ENCODE peak calls at places on chromosomes 13 and 19, in seven cellular contexts. I, S, C, T, Y, R and E are unnamed samples. For H3K36me3, the result is how much of the 10 kb centered on the place peaks cover.

GRCh38 chr19:46812898-46813569 is 24.6 kb upstream of the SLC1A5 start:
- DNase-seq in I (peak), S (peak), C (no peak), T (no peak), Y (no peak), R (no peak), E (no peak)

GRCh38 chr19:48591021-48591420 is 15.5 kb upstream of the SPACA4 start:
- DNase-seq in I (no peak), S (no peak), C (no peak), T (no peak), Y (peak), R (no peak), E (no peak)

GRCh38 chr13:31168736-31169135 is 7.0 kb upstream of the HSPH1 start:
- DNase-seq in I (no peak), S (no peak), C (no peak), T (no peak), Y (no peak), R (no peak), E (no peak)

GRCh38 chr19:8468124-8468523 is 23.3 kb downstream of the HNRNPM start:
- DNase-seq in I (no peak), S (no peak), C (no peak), T (no peak), Y (no peak), R (no peak), E (no peak)

GRCh38 chr19:344625-345319 is at the start of gene MIER2:
- DNase-seq in I (peak), S (peak), C (peak), T (peak), Y (peak), R (peak), E (peak)

GRCh38 chr13:73325351-73326214 is 266.8 kb downstream of the KLF5 start:
- DNase-seq in I (no peak), S (no peak), C (no peak), T (no peak), Y (no peak), R (no peak), E (no peak)

GRCh38 chr13:111846396-111847174 is 220.4 kb upstream of the SOX1 start:
- DNase-seq in I (no peak), S (no peak), C (no peak), T (no peak), Y (peak), R (no peak), E (no peak)

GRCh38 chr13:45122941-45123340 is 2.6 kb downstream of the GTF2F2 start:
- DNase-seq in I (no peak), S (no peak), C (no peak), T (no peak), Y (no peak), R (no peak), E (no peak)

GRCh38 chr19:351976-352625 is 7.5 kb upstream of the MIER2 start:
- DNase-seq in I (no peak), S (no peak), C (no peak), T (no peak), Y (no peak), R (no peak), E (no peak)

DNA sequence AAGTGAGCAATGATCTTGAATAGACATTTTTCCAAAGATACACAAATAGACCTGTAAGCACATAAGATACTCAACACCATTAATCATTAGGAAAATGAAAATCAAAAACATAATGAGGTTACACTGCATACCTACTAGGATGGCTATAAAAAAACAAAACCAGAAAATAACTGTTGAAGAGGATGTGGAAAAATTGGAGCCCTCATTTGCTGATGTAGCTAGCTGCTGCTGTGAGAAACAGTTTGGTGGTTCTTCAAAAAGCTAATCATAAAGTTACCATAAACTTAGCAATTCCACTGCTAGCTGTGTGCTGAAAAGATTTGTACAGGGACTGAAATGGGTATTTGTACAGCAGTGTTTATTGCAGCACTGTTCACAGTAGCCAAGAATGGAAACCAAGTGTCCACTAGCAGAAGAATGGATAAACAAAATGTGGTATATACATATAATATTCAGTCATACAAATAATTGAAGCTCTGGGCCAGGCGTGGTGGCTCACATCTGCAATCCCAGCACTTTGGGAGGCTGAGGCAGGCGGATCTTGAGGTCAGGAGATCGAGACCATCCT is 46.2 kb downstream of the PDS5B start:
- DNase-seq in I (no peak), S (no peak), C (no peak), T (no peak), Y (no peak), R (no peak), E (no peak)
- H3K27ac ChIP-seq in I (no peak), S (no peak), C (no peak), T (no peak), Y (no peak), R (no peak), E (no peak)

GRCh38 chr13:77265336-77265735 is 61.6 kb downstream of the MYCBP2 start:
- DNase-seq in I (no peak), S (no peak), C (no peak), T (no peak), Y (no peak), R (no peak), E (no peak)

GRCh38 chr13:77262198-77262597 is 64.7 kb downstream of the MYCBP2 start:
- DNase-seq in I (no peak), S (no peak), C (no peak), T (no peak), Y (no peak), R (no peak), E (no peak)

GRCh38 chr13:77267362-77267761 is 59.5 kb downstream of the MYCBP2 start:
- DNase-seq in I (no peak), S (no peak), C (no peak), T (no peak), Y (no peak), R (no peak), E (no peak)
- H3K36me3 ChIP-seq in I (under half), S (under half), C (under half), T (under half), Y (under half), R (under half), E (under half)

GRCh38 chr19:18224525-18225354 is 1.5 kb downstream of the PDE4C start:
- DNase-seq in I (peak), S (peak), C (peak), T (peak), Y (peak), R (peak), E (peak)

GRCh38 chr19:18225355-18225701 is 910 bp downstream of the PDE4C start:
- DNase-seq in I (no peak), S (no peak), C (no peak), T (no peak), Y (no peak), R (no peak), E (no peak)

GRCh38 chr19:18221815-18222725 is 4.2 kb downstream of the PDE4C start:
- DNase-seq in I (no peak), S (no peak), C (no peak), T (no peak), Y (no peak), R (no peak), E (no peak)

GRCh38 chr19:18225702-18226468 is at the start of gene PDE4C:
- DNase-seq in I (peak), S (no peak), C (no peak), T (no peak), Y (no peak), R (no peak), E (no peak)

GRCh38 chr19:18223860-18224524 is 2.2 kb downstream of the PDE4C start:
- DNase-seq in I (peak), S (no peak), C (no peak), T (no peak), Y (peak), R (peak), E (no peak)
- H3K27ac ChIP-seq in I (no peak), S (no peak), C (no peak), T (no peak), Y (peak), R (no peak), E (peak)

GRCh38 chr13:98018293-98018692 is 64.8 kb downstream of the IPO5 start:
- DNase-seq in I (no peak), S (no peak), C (no peak), T (no peak), Y (no peak), R (no peak), E (no peak)

GRCh38 chr13:98020271-98020670 is 66.8 kb downstream of the IPO5 start:
- DNase-seq in I (no peak), S (no peak), C (no peak), T (no peak), Y (peak), R (no peak), E (no peak)

GRCh38 chr13:98013241-98013640 is 59.8 kb downstream of the IPO5 start:
- DNase-seq in I (no peak), S (no peak), C (no peak), T (no peak), Y (no peak), R (no peak), E (no peak)

GRCh38 chr13:98019186-98019585 is 65.7 kb downstream of the IPO5 start:
- DNase-seq in I (no peak), S (no peak), C (no peak), T (no peak), Y (no peak), R (no peak), E (no peak)

DNA sequence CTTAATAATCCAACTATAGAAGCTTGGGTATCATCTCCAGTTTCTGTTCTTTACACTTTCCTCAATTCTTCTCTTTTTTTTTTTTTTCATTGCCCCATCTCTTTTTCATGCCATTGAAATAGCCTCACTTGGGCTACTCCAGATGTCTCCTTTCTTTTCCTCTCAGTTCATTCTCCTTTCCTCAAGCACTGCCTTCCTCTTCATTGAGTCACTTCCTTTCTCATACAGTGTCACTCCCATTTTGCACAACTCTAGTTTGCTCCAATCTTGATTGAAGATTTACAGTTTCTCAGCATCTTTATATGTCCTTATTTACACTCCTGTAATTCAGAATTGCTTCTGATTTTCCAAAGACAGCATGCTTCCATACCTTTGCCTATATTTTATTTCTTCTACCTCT is 61.3 kb downstream of the IPO5 start:
- DNase-seq in I (no peak), S (no peak), C (no peak), T (peak), Y (no peak), R (no peak), E (no peak)
- H3K36me3 ChIP-seq in I (under half), S (under half), C (under half), T (half or more), Y (under half), R (under half), E (under half)

GRCh38 chr13:23600534-23600933 is 30.3 kb downstream of the TNFRSF19 start:
- DNase-seq in I (no peak), S (no peak), C (no peak), T (no peak), Y (peak), R (no peak), E (no peak)
- H3K27ac ChIP-seq in I (peak), S (no peak), C (no peak), T (no peak), Y (peak), R (peak), E (no peak)

GRCh38 chr19:34757441-34757840 is 15.6 kb downstream of the ZNF599 start:
- DNase-seq in I (no peak), S (no peak), C (no peak), T (no peak), Y (no peak), R (no peak), E (no peak)

DNA sequence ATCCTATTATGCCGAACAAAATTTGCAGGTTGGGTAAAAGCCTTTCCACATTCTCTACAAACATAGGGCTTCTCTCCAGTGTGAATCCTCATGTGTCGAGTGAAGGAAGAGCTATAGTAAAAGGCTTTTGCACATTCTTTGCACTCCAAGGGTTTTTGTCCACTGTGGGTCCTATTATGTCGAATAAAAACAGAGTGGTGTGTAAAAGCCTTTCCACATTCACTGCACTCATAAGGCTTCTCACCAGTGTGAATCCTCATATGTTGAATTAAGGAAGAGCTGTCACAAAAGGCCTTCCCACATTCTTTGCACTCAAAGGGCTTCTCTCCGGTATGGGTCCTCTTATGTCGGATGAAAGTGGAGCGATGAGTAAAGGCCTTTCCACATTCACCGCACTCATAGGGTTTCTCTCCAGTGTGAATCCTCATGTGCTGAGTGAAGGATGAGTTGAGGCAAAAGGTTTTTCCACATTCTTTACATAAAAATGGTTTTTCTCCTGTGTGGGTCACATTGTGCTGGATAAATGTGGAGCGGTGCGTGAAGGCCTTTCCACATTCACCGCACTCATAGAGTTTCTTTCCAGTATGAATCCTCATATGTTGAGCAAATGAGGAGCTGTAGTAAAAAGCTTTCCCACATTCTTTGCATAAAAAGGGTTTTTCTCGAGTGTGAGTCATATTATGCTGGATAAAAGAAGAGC is 13.6 kb downstream of the ZNF599 start:
- DNase-seq in I (no peak), S (no peak), C (no peak), T (no peak), Y (peak), R (no peak), E (no peak)
- H3K36me3 ChIP-seq in I (under half), S (under half), C (under half), T (under half), Y (under half), R (under half), E (under half)

GRCh38 chr19:38662508-38663155 is 15.2 kb downstream of the ACTN4 start:
- DNase-seq in I (no peak), S (no peak), C (no peak), T (no peak), Y (no peak), R (no peak), E (no peak)
- H3K27ac ChIP-seq in I (no peak), S (peak), C (no peak), T (no peak), Y (no peak), R (peak), E (no peak)